ENCODE peak calls at places on chromosomes 11 and 22, in six cellular contexts. K is cardiac muscle cell; B is naive thymus-derived CD4-positive, alpha-beta T cell; T is tibial nerve; I is PC-3; C is endodermal cell. A is an unnamed sample. For H3K36me3, the result is how much of the 10 kb centered on the place peaks cover.

GRCh38 chr11:4479676-4480075 is 2.8 kb upstream of the OR52K1 start:
- DNase-seq in I (peak), C (no peak), K (no peak), T (no peak), B (no peak), A (no peak)

GRCh38 chr22:24859587-24859986 is 53.6 kb downstream of the SGSM1 start:
- DNase-seq in C (no peak), T (no peak), K (no peak), I (no peak), B (no peak), A (no peak)

GRCh38 chr22:31613286-31613903 is 48.6 kb downstream of the PISD start:
- DNase-seq in B (no peak), T (no peak), I (no peak), C (no peak), K (no peak), A (no peak)

GRCh38 chr11:15603208-15603607 is 488.5 kb downstream of the INSC start:
- DNase-seq in C (no peak), T (peak), B (no peak), I (no peak), K (no peak), A (no peak)

GRCh38 chr11:71420455-71421241 is 27.5 kb downstream of the DHCR7 start:
- DNase-seq in B (no peak), K (peak), I (peak), C (peak), T (no peak), A (no peak)

GRCh38 chr11:1205121-1205986 is 17.5 kb upstream of the MUC5B start:
- DNase-seq in K (no peak), B (no peak), C (peak), I (no peak), T (no peak), A (no peak)

GRCh38 chr11:122861631-122862030 is 20.9 kb upstream of the JHY start:
- DNase-seq in B (no peak), I (peak), T (no peak), K (no peak), C (no peak), A (no peak)

GRCh38 chr11:4459470-4459869 is 10.4 kb downstream of the OR52K2 start:
- DNase-seq in B (no peak), K (no peak), I (no peak), C (no peak), T (peak), A (no peak)

GRCh38 chr22:36395922-36396321 is 8.2 kb upstream of the MYH9 start:
- DNase-seq in I (peak), T (no peak), B (no peak), K (peak), C (no peak), A (no peak)

GRCh38 chr11:62882428-62882742 is 1.7 kb downstream of the SLC3A2 start:
- DNase-seq in B (no peak), T (no peak), C (no peak), I (no peak), K (no peak), A (no peak)
- H3K36me3 ChIP-seq in B (under half), T (under half), C (half or more), I (half or more), K (under half), A (under half)

GRCh38 chr22:39232246-39232645 is 12.5 kb downstream of the PDGFB start:
- DNase-seq in I (no peak), K (no peak), B (no peak), T (no peak), C (no peak), A (no peak)

GRCh38 chr22:39229688-39230260 is 15.0 kb downstream of the PDGFB start:
- DNase-seq in T (no peak), B (no peak), K (no peak), I (no peak), C (no peak), A (no peak)

GRCh38 chr22:39230261-39231196 is 14.3 kb downstream of the PDGFB start:
- DNase-seq in K (peak), B (no peak), T (no peak), I (no peak), C (peak), A (no peak)

GRCh38 chr22:39232806-39233735 is 11.7 kb downstream of the PDGFB start:
- DNase-seq in C (no peak), K (no peak), I (no peak), B (no peak), T (no peak), A (no peak)

DNA sequence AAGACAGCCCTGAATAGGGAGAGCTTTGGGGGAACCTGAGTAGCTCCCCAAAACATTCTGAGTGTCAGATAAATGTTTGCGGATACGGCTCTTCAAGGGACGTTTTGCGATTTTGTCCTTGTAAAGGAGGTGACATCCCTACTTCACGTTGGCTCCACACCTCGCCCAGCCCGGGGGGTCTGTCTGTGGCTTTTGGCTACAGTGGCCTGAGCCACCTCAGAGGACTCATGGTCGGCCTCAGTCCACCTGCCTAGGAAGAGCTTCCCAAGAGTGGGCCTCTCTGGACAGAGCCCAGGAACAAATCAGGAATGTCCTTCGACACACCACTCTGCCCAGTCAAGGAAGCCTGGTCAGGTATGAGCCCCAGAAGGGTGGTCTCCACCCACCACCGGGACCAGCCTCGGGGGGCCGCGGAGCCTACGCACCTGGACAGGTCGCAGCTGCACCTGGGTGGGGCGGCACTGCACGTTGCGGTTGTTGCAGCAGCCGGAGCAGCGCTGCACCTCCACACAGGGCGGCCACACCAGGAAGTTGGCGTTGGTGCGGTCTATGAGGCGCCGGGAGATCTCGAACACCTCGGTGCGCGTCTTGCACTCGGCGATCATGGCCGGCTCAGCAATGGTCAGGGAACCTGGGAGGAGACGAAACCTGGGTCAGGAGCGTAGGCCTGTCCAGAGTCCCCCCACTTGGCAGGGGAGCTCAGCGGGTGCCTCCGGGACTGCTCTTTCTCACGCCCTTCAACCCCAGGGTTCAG is 13.4 kb downstream of the PDGFB start:
- DNase-seq in C (no peak), B (no peak), K (no peak), T (no peak), I (no peak), A (no peak)
- H3K27ac ChIP-seq in C (no peak), B (no peak), K (no peak), T (peak), I (no peak), A (no peak)

GRCh38 chr22:44211946-44212930 is 31.5 kb downstream of the PARVG start:
- DNase-seq in C (peak), T (no peak), B (no peak), I (no peak), K (peak), A (no peak)
- H3K36me3 ChIP-seq in C (under half), T (under half), B (under half), I (under half), K (under half), A (under half)

GRCh38 chr11:21820176-21820575 is 372.7 kb upstream of the ANO5 start:
- DNase-seq in T (no peak), K (no peak), C (no peak), B (no peak), I (no peak), A (no peak)

GRCh38 chr11:21814169-21814568 is 378.7 kb upstream of the ANO5 start:
- DNase-seq in B (no peak), I (no peak), T (no peak), K (peak), C (no peak), A (no peak)

DNA sequence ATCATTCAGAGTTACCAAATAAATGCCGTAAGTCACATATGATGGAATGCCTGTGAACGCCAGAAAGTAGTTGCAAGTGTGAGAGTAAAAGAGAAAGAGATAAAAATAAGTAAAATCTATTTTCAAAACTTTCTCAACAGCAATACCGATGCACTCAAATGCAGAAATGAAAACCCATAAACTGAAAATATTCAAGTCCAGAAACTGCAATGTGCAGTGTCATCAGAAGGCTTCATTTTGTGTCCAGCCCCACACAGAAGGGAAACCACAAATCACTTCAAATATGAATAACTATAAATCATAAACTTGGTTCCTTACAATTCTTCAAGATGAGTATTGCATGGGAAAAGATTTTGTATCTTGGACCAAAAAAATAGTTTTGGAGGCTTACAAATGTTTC is 375.2 kb upstream of the ANO5 start:
- DNase-seq in K (no peak), I (no peak), T (no peak), B (no peak), C (no peak), A (no peak)
- H3K27ac ChIP-seq in K (no peak), I (no peak), T (no peak), B (no peak), C (no peak), A (no peak)

GRCh38 chr11:61795459-61795858 is 2.7 kb downstream of the FEN1 start:
- DNase-seq in C (no peak), T (no peak), B (no peak), K (no peak), I (no peak), A (no peak)

GRCh38 chr11:61796127-61796526 is 3.4 kb downstream of the FEN1 start:
- DNase-seq in T (no peak), C (no peak), I (no peak), B (no peak), K (no peak), A (no peak)

GRCh38 chr11:61799665-61800284 is 7.1 kb downstream of the FEN1 start:
- DNase-seq in C (no peak), B (no peak), T (no peak), K (no peak), I (no peak), A (no peak)

GRCh38 chr11:61794579-61794978 is 1.9 kb downstream of the FEN1 start:
- DNase-seq in K (no peak), T (no peak), I (no peak), C (no peak), B (no peak), A (no peak)

DNA sequence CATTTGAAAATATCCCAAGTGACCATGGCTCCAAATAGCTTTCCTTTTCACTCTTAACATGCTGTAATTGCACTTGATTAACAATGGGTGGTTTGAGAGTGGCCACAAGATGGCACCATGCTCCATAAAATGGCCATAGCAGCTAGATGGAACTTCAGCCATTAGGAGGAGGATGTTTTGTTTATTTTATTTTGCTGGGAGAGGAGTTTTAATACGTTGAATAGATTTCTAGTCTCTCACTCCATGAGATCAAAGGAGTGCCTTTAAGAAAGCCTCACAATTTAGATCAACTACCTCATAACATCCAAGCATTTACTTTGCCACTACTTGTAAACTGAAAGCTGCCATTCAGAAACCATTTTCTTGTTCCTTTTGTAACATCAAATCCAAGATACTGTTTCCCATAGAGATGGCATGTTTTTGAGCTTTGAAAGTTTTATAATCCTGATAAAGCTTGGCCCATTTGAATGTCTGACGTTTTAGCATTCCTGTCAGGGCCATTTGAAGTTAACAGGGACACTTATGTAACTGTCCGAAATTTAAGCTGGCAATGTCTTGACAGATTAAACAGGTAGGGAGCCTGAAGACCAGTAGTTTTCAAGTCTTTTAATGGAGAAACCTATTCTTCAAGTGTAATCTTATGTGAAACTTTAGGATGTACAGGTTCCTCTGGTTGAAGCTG is 4.7 kb downstream of the FEN1 start:
- DNase-seq in K (peak), C (peak), T (peak), I (peak), B (peak), A (peak)
- H3K36me3 ChIP-seq in K (under half), C (half or more), T (under half), I (under half), B (under half), A (under half)